ENCODE peak calls at places on chromosome 2, in ten cellular contexts. O, K, U, N, Q, G, A, H, X and Z are unnamed samples.

GRCh38 chr2:136075466-136075865 is 42.5 kb downstream of the CXCR4 start:
- DNase-seq in Q (no peak), U (no peak), N (no peak), X (no peak), A (no peak), G (no peak), O (no peak), K (no peak), H (no peak), Z (peak; percentile 55)

GRCh38 chr2:47654790-47655562 is 128.0 kb upstream of the MSH6 start:
- DNase-seq in X (no peak), G (no peak), N (no peak), Q (no peak), U (no peak), H (no peak), A (no peak), K (peak; percentile 55), O (no peak), Z (peak; percentile 54)

GRCh38 chr2:37367984-37368383 is 23.6 kb downstream of the QPCT start:
- DNase-seq in Q (no peak), A (no peak), X (no peak), G (no peak), K (no peak), N (no peak), U (no peak), O (no peak), H (no peak), Z (no peak)

GRCh38 chr2:85702172-85702571 is 8.0 kb downstream of the GNLY start:
- DNase-seq in N (no peak), O (no peak), H (no peak), U (no peak), G (no peak), K (no peak), Q (no peak), A (no peak), X (no peak), Z (no peak)

GRCh38 chr2:6637329-6637728 is 228.4 kb downstream of the CMPK2 start:
- DNase-seq in X (no peak), O (no peak), N (no peak), K (no peak), G (no peak), Q (no peak), U (no peak), A (no peak), H (no peak), Z (no peak)

GRCh38 chr2:129170570-129170969 is 808.9 kb upstream of the RAB6C start:
- DNase-seq in G (no peak), O (no peak), Q (no peak), N (no peak), H (no peak), K (no peak), U (no peak), A (no peak), X (no peak), Z (no peak)

GRCh38 chr2:72149556-72150156 is 2.0 kb upstream of the CYP26B1 start:
- DNase-seq in N (no peak), O (peak; percentile 87), G (no peak), K (no peak), X (peak; percentile 42), Q (no peak), H (no peak), A (peak; percentile 19), U (peak; percentile 38), Z (no peak)

GRCh38 chr2:64837116-64837704 is 152.0 kb upstream of the SLC1A4 start:
- DNase-seq in O (no peak), N (peak; percentile 72), G (no peak), Q (no peak), K (no peak), A (no peak), U (no peak), H (no peak), X (peak; percentile 51), Z (no peak)

GRCh38 chr2:127701651-127702394 is 526 bp downstream of the SFT2D3 start:
- DNase-seq in A (peak; percentile 51), U (peak; percentile 80), H (peak; percentile 87), K (peak; percentile 64), Q (peak; percentile 65), G (peak; percentile 88), N (peak; percentile 16), O (peak; percentile 95), X (peak; percentile 78), Z (peak; percentile 79)

GRCh38 chr2:127703282-127703681 is 2.0 kb downstream of the SFT2D3 start:
- DNase-seq in K (no peak), U (no peak), G (no peak), N (no peak), Q (no peak), A (no peak), H (no peak), X (no peak), O (no peak), Z (no peak)

GRCh38 chr2:127700527-127701192 is 637 bp upstream of the SFT2D3 start:
- DNase-seq in H (peak; percentile 92), U (peak; percentile 41), O (no peak), A (peak; percentile 71), X (peak; percentile 56), N (peak; percentile 95), Q (no peak), K (peak; percentile 67), G (peak; percentile 68), Z (peak; percentile 20)

GRCh38 chr2:127702395-127703009 is 1.2 kb downstream of the SFT2D3 start:
- DNase-seq in Q (no peak), H (no peak), U (no peak), K (no peak), N (no peak), G (no peak), X (no peak), A (no peak), O (no peak), Z (no peak)

GRCh38 chr2:127701193-127701650 is at the start of gene SFT2D3:
- DNase-seq in H (peak; percentile 96), N (peak; percentile 82), K (peak; percentile 91), X (peak; percentile 92), A (peak; percentile 86), G (peak; percentile 95), O (peak; percentile 97), U (peak; percentile 93), Q (peak; percentile 98), Z (peak; percentile 91)
- TF ChIP-seq POLR2A in H (peak; percentile 98), N (peak; percentile 92), K (peak; percentile 98), X (peak; percentile 64), A (peak; percentile 50), G (peak; percentile 90), O (peak; percentile 97), U (peak; percentile 96), Q (peak; percentile 93), Z (peak; percentile 94)

GRCh38 chr2:121004271-121004812 is 268.7 kb downstream of the GLI2 start:
- DNase-seq in G (no peak), N (no peak), O (no peak), U (no peak), X (no peak), A (no peak), H (no peak), K (no peak), Q (no peak), Z (no peak)

GRCh38 chr2:121001641-121002040 is 266.0 kb downstream of the GLI2 start:
- DNase-seq in G (no peak), U (no peak), N (no peak), X (no peak), H (no peak), A (no peak), Q (no peak), K (no peak), O (no peak), Z (no peak)

GRCh38 chr2:121004950-121005349 is 269.3 kb downstream of the GLI2 start:
- DNase-seq in H (no peak), X (no peak), U (no peak), G (no peak), O (no peak), Q (no peak), N (no peak), A (no peak), K (no peak), Z (no peak)

GRCh38 chr2:121002597-121002996 is 266.9 kb downstream of the GLI2 start:
- DNase-seq in H (no peak), Q (no peak), N (no peak), A (no peak), O (no peak), K (no peak), X (no peak), G (no peak), U (no peak), Z (no peak)

GRCh38 chr2:121003391-121003790 is 267.7 kb downstream of the GLI2 start:
- DNase-seq in Q (no peak), X (no peak), K (no peak), U (no peak), O (no peak), H (no peak), N (no peak), G (no peak), A (no peak), Z (no peak)
- TF ChIP-seq POLR2A in Q (no peak), X (no peak), K (no peak), U (no peak), O (no peak), H (no peak), N (no peak), G (no peak), A (no peak), Z (no peak)

GRCh38 chr2:190637331-190637734 is 11.6 kb upstream of the NAB1 start:
- DNase-seq in U (no peak), A (no peak), Q (no peak), H (no peak), K (no peak), O (no peak), N (no peak), G (no peak), X (no peak), Z (no peak)
- TF ChIP-seq POLR2A in U (no peak), A (no peak), Q (no peak), H (no peak), K (no peak), O (no peak), N (no peak), G (no peak), X (no peak), Z (no peak)

GRCh38 chr2:171523339-171523931 is 1.2 kb downstream of the CYBRD1 start:
- DNase-seq in A (peak; percentile 86), U (peak; percentile 54), Q (peak; percentile 51), X (peak; percentile 78), O (peak; percentile 91), K (peak; percentile 27), G (peak; percentile 87), H (peak; percentile 76), N (peak; percentile 38), Z (peak; percentile 91)

GRCh38 chr2:171522804-171523338 is 597 bp downstream of the CYBRD1 start:
- DNase-seq in H (peak; percentile 48), K (peak; percentile 43), O (peak; percentile 89), X (peak; percentile 74), U (no peak), N (no peak), A (no peak), G (no peak), Q (peak; percentile 12), Z (no peak)

GRCh38 chr2:171521361-171522056 is 765 bp upstream of the CYBRD1 start:
- DNase-seq in Q (no peak), U (no peak), O (no peak), G (no peak), A (no peak), H (no peak), N (no peak), X (no peak), K (no peak), Z (no peak)

GRCh38 chr2:171523969-171524401 is 1.7 kb downstream of the CYBRD1 start:
- DNase-seq in U (no peak), N (no peak), K (no peak), G (no peak), A (peak; percentile 75), H (no peak), Q (no peak), X (no peak), O (no peak), Z (peak; percentile 57)

DNA sequence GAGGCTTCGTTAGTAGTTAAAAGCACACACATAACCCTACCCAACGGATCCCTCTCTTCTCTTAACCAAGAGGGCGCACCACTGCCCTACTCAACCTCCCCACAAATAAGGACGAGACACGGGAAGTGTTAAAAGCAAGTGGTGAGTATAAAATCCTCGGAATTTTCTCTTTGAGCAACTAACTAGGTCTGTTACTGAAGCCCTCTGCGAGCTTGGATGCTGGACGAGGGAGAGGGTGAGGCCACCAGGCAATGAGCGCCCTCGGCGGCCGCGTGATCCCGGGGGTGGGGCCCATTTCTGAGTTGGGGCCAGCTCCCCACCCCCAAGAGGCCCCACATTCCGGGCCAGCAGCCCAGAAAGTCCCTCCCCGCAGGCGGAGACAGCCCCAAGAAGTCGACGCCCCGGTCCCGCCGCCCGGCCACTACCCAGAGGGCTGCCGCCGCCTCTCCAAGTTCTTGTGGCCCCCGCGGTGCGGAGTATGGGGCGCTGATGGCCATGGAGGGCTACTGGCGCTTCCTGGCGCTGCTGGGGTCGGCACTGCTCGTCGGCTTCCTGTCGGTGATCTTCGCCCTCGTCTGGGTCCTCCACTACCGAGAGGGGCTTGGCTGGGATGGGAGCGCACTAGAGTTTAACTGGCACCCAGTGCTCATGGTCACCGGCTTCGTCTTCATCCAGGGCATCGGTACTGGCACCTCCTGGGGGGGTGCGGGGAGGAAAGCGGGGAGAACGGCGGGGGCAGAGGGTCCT is at the start of gene CYBRD1:
- DNase-seq in Q (peak; percentile 71), N (no peak), X (peak; percentile 91), H (peak; percentile 79), U (peak; percentile 48), K (peak; percentile 66), A (peak; percentile 76), O (peak; percentile 95), G (peak; percentile 92), Z (peak; percentile 91)
- TF ChIP-seq POLR2A in Q (peak; percentile 69), N (no peak), X (peak; percentile 70), H (peak; percentile 36), U (peak; percentile 35), K (peak; percentile 69), A (peak; percentile 62), O (peak; percentile 53), G (peak; percentile 75), Z (peak; percentile 96)